ENCODE peak calls at places on chromosomes 6 and 20, in seven cellular contexts. U, G, I, Z, T, H and W are unnamed samples.

GRCh38 chr6:161736796-161737292 is 463.0 kb upstream of the AGPAT4 start:
- DNase-seq in U (no peak), G (no peak), I (no peak), Z (no peak), T (no peak), H (no peak), W (no peak)

GRCh38 chr20:24118781-24119175 is 130.2 kb upstream of the GGTLC1 start:
- DNase-seq in U (no peak), G (no peak), I (no peak), Z (no peak), T (no peak), H (peak), W (no peak)

GRCh38 chr6:162684961-162685360 is 42.6 kb downstream of the PRKN start:
- DNase-seq in U (no peak), G (no peak), I (no peak), Z (no peak), T (no peak), H (no peak), W (no peak)

GRCh38 chr6:113291751-113292445 is 565.2 kb upstream of the MARCKS start:
- DNase-seq in U (no peak), G (no peak), I (peak), Z (no peak), T (no peak), H (no peak), W (no peak)

GRCh38 chr6:131293472-131293911 is 158.2 kb downstream of the AKAP7 start:
- DNase-seq in U (no peak), G (no peak), I (no peak), Z (no peak), T (no peak), H (no peak), W (no peak)

GRCh38 chr20:24403410-24403809 is 66.0 kb upstream of the SYNDIG1 start:
- DNase-seq in U (no peak), G (no peak), I (no peak), Z (no peak), T (no peak), H (no peak), W (no peak)

GRCh38 chr6:42727084-42727601 is 4.7 kb upstream of the PRPH2 start:
- DNase-seq in U (peak), G (no peak), I (peak), Z (peak), T (no peak), H (peak), W (no peak)

GRCh38 chr6:90100059-90100665 is 196.5 kb downstream of the BACH2 start:
- DNase-seq in U (no peak), G (no peak), I (no peak), Z (no peak), T (no peak), H (no peak), W (no peak)

GRCh38 chr20:21303872-21304586 is 898 bp downstream of the XRN2 start:
- DNase-seq in U (no peak), G (no peak), I (no peak), Z (no peak), T (no peak), H (no peak), W (no peak)

GRCh38 chr20:21308340-21308739 is 5.2 kb downstream of the XRN2 start:
- DNase-seq in U (no peak), G (no peak), I (no peak), Z (no peak), T (no peak), H (no peak), W (no peak)

GRCh38 chr20:21301940-21302644 is 1.0 kb upstream of the XRN2 start:
- DNase-seq in U (no peak), G (no peak), I (no peak), Z (no peak), T (no peak), H (no peak), W (no peak)

GRCh38 chr20:21303061-21303871 is at the start of gene XRN2:
- DNase-seq in U (peak), G (peak), I (peak), Z (peak), T (peak), H (peak), W (peak)

DNA sequence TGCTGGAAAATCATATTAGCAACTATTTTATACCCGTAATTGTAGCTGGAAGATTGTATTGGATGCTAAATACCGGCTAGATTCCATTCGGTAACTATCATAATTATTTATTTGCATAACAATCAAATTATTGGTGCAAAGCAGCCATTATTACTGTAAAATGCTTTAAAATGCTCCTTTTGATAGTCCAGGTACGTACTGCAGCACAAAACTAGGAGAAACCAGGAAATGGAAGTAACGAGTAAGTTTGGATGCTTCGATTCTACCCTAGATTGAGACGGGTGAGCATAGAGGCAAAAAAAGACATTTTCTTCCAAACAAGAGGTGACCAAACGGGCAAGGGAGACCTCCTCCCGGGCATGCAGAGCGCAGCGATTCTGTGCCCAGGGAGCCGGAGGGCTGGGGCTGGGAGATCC is 478 bp upstream of the XRN2 start:
- DNase-seq in U (no peak), G (no peak), I (no peak), Z (no peak), T (no peak), H (no peak), W (no peak)
- H3K27ac ChIP-seq in U (peak), G (peak), I (peak), Z (peak), T (peak), H (peak), W (peak)

GRCh38 chr6:84280030-84280429 is 52.6 kb upstream of the CEP162 start:
- DNase-seq in U (no peak), G (no peak), I (no peak), Z (no peak), T (no peak), H (no peak), W (no peak)
- H3K27ac ChIP-seq in U (no peak), G (no peak), I (no peak), Z (no peak), T (no peak), H (no peak), W (no peak)

DNA sequence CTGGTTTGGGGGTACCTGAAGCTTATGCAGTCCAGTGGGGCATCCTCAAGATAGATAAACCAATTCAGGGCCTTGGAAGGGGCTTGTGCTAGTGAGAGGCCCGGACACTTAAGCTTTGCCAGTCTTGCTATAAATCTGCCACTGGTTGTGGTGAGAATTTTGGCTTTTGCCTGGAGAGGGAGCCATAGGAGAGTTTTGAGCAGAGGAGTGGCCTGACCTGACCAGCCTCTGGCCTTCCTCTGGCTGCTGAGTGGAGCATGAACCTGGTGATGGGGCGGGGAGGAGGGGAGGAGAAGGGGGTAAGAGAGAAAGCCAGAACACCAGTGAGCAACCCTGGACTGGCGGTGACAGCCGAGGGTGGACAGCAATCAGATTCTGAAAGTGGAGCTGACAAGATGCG is 7.1 kb downstream of the TMEM74B start:
- DNase-seq in U (no peak), G (no peak), I (no peak), Z (no peak), T (no peak), H (no peak), W (no peak)
- H3K27ac ChIP-seq in U (no peak), G (no peak), I (no peak), Z (no peak), T (no peak), H (no peak), W (no peak)

GRCh38 chr20:63740070-63740500 is 509 bp downstream of the SLC2A4RG start:
- DNase-seq in U (peak), G (peak), I (peak), Z (no peak), T (peak), H (peak), W (peak)

GRCh38 chr20:63740501-63741353 is 1.2 kb downstream of the SLC2A4RG start:
- DNase-seq in U (peak), G (peak), I (peak), Z (peak), T (peak), H (peak), W (peak)

GRCh38 chr20:63742381-63743024 is 2.9 kb downstream of the SLC2A4RG start:
- DNase-seq in U (no peak), G (no peak), I (no peak), Z (no peak), T (no peak), H (peak), W (no peak)

GRCh38 chr20:63741676-63742380 is 2.3 kb downstream of the SLC2A4RG start:
- DNase-seq in U (no peak), G (no peak), I (no peak), Z (no peak), T (no peak), H (peak), W (peak)

GRCh38 chr20:63741354-63741675 is 1.7 kb downstream of the SLC2A4RG start:
- DNase-seq in U (no peak), G (no peak), I (no peak), Z (no peak), T (no peak), H (no peak), W (no peak)
- H3K27ac ChIP-seq in U (peak), G (peak), I (peak), Z (peak), T (peak), H (peak), W (peak)

GRCh38 chr6:37589198-37589597 is 89.5 kb upstream of the CCDC167 start:
- DNase-seq in U (no peak), G (no peak), I (no peak), Z (no peak), T (no peak), H (no peak), W (no peak)

GRCh38 chr6:37585523-37585905 is 85.8 kb upstream of the CCDC167 start:
- DNase-seq in U (no peak), G (no peak), I (no peak), Z (no peak), T (no peak), H (no peak), W (no peak)

GRCh38 chr6:37585937-37586336 is 86.2 kb upstream of the CCDC167 start:
- DNase-seq in U (no peak), G (no peak), I (no peak), Z (no peak), T (no peak), H (no peak), W (no peak)

GRCh38 chr6:37588745-37589139 is 89.0 kb upstream of the CCDC167 start:
- DNase-seq in U (no peak), G (no peak), I (no peak), Z (no peak), T (no peak), H (no peak), W (no peak)

DNA sequence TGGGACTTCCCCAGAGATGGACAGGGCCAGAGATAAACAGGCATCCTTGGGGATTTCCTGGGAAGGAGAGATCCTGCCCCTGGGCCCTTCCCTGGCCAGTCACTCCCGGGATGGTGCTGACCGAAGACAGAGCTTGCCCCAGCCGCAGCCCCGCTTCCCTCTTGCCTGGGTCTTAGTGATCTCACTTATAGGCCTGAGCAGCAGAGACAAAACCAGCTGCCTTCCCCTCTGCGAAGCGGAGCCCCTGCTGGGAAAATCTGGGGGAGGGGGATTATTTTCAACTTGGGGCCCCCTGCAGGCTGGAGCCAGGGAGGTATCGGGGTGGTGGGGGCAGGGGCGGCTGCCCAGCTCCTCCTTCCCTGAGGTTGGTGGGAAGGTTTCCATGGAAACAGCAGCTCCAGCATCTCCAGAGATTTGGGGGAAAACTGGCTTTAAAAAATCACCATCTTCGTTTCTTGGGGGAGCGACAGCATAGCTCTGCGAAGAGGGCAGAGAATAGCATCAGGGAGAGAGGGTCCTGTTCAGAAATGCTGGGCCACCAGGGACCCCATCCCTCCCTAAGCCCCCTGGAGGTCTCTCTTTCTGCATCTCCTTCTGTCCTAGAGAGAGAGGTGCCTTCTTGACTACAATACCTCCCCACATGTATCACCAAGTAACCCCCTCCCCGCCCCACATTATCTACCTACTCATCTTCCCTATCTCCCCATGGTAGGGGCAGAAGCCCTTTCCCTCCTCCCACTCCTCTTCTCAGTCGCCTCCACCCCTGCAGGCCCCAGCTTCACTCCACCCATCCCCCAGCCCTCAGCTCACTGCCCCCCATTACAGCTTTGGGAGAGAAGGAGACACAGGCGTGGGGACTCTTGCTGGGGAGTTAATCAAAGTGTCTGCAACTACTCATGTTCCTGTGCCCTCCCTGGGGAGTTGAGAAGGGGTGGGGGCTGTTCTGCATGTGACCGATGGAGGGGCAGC is 88.4 kb upstream of the CCDC167 start:
- DNase-seq in U (no peak), G (no peak), I (no peak), Z (no peak), T (no peak), H (no peak), W (no peak)
- H3K27ac ChIP-seq in U (no peak), G (no peak), I (no peak), Z (no peak), T (no peak), H (no peak), W (no peak)

DNA sequence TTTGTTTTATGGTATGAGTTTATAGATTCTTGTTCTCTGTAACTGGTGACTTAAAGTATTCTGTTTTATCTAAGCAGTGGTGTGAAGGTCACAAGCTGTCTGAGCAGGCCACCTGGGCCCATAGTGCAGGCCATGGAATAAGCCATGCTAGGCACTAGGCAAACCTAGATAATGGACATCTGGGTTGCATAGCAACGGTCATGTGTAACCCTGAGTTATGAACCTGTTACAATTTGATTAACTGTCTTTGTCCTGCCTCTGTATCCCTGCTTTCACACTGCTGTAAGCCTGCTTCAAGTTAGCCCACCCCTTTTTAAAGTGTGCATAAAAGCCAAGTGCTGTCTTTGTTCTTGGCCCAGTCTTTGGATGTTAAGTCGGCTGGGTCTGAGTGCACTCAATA is 21.8 kb upstream of the YWHAB start:
- DNase-seq in U (no peak), G (no peak), I (no peak), Z (no peak), T (no peak), H (no peak), W (no peak)
- H3K27ac ChIP-seq in U (no peak), G (no peak), I (no peak), Z (no peak), T (no peak), H (no peak), W (peak)

GRCh38 chr20:37236462-37236861 is 25.2 kb downstream of the GHRH start:
- DNase-seq in U (peak), G (no peak), I (peak), Z (no peak), T (no peak), H (no peak), W (no peak)

GRCh38 chr20:37234254-37234581 is 27.4 kb downstream of the GHRH start:
- DNase-seq in U (no peak), G (no peak), I (no peak), Z (no peak), T (no peak), H (no peak), W (no peak)

GRCh38 chr20:37235065-37235464 is 26.5 kb downstream of the GHRH start:
- DNase-seq in U (no peak), G (no peak), I (no peak), Z (no peak), T (no peak), H (no peak), W (no peak)

GRCh38 chr20:37231970-37232620 is 29.5 kb downstream of the GHRH start:
- DNase-seq in U (no peak), G (no peak), I (no peak), Z (no peak), T (no peak), H (no peak), W (no peak)

GRCh38 chr20:37233471-37234253 is 28.0 kb downstream of the GHRH start:
- DNase-seq in U (no peak), G (no peak), I (no peak), Z (no peak), T (no peak), H (no peak), W (no peak)
- H3K27ac ChIP-seq in U (no peak), G (no peak), I (no peak), Z (no peak), T (no peak), H (no peak), W (no peak)